ENCODE peak calls at places on chromosome 7, in five cellular contexts. R is AG09319; G is activated T-cell treated with anti-CD3 and anti-CD28 coated beads, Interleukin-2, amount 50 U/mL, for 72 hours; W is mammary epithelial cell; X is left cardiac atrium. J is an unnamed sample.

GRCh38 chr7:131300572-131301466 is 26.9 kb upstream of the MKLN1 start:
- DNase-seq in X (peak; percentile 35), R (no peak), G (no peak), W (no peak), J (no peak)

GRCh38 chr7:95951531-95951930 is 179.2 kb downstream of the DYNC1I1 start:
- DNase-seq in G (no peak), X (no peak), R (no peak), W (no peak), J (no peak)

GRCh38 chr7:91267558-91267955 is 3.3 kb downstream of the FZD1 start:
- DNase-seq in G (no peak), R (no peak), W (peak; percentile 44), X (no peak), J (no peak)

GRCh38 chr7:7630626-7631329 is 9.8 kb upstream of the UMAD1 start:
- DNase-seq in R (no peak), X (no peak), W (no peak), G (no peak), J (no peak)

GRCh38 chr7:17584822-17585221 is 286.4 kb downstream of the AHR start:
- DNase-seq in R (no peak), X (no peak), W (peak; percentile 75), G (no peak), J (no peak)

GRCh38 chr7:84492565-84493034 is 298.0 kb upstream of the SEMA3A start:
- DNase-seq in W (no peak), X (no peak), G (no peak), R (peak; percentile 69), J (no peak)

GRCh38 chr7:114085592-114086490 is 167.0 kb upstream of the PPP1R3A start:
- DNase-seq in G (peak; percentile 40), R (peak; percentile 69), X (peak; percentile 81), W (peak; percentile 16), J (peak; percentile 56)

GRCh38 chr7:95004618-95005282 is 97.4 kb downstream of the PPP1R9A start:
- DNase-seq in W (no peak), G (no peak), X (no peak), R (no peak), J (no peak)

GRCh38 chr7:114062810-114063209 is 144.0 kb upstream of the PPP1R3A start:
- DNase-seq in X (no peak), G (no peak), R (no peak), W (no peak), J (no peak)

GRCh38 chr7:127887631-127888030 is 143.6 kb downstream of the LRRC4 start:
- DNase-seq in X (no peak), G (no peak), W (no peak), R (no peak), J (no peak)

GRCh38 chr7:98078197-98078870 is 28.3 kb upstream of the LMTK2 start:
- DNase-seq in R (no peak), X (no peak), G (no peak), W (no peak), J (no peak)

GRCh38 chr7:142557971-142558582 is 191.2 kb upstream of the PRSS1 start:
- DNase-seq in R (no peak), W (peak; percentile 28), X (peak; percentile 25), G (peak; percentile 43), J (no peak)

GRCh38 chr7:80724249-80724871 is 85.9 kb downstream of the CD36 start:
- DNase-seq in X (no peak), G (no peak), W (no peak), R (peak; percentile 70), J (no peak)

J was measured in frontal cortex.